ENCODE peak calls at places on chromosomes 13 and 19, in four cellular contexts. U, V, X and Y are unnamed samples.

GRCh38 chr13:21673592-21674270 is 2.9 kb downstream of the FGF9 start:
- DNase-seq in V (no peak), X (peak), U (peak), Y (peak)

GRCh38 chr19:58334691-58335249 is 8.0 kb downstream of the ZSCAN22 start:
- DNase-seq in U (no peak), V (no peak), X (no peak), Y (no peak)

GRCh38 chr19:4343056-4343844 is at the start of gene MPND:
- DNase-seq in X (peak), U (peak), V (peak), Y (peak)

GRCh38 chr13:52128714-52129700 is at the start of gene NEK5:
- DNase-seq in V (peak), U (peak), X (peak), Y (peak)

GRCh38 chr13:40024578-40024952 is 369.1 kb downstream of the COG6 start:
- DNase-seq in U (no peak), V (no peak), X (no peak), Y (no peak)

GRCh38 chr13:63625869-63626268 is 2210.2 kb upstream of the PCDH20 start:
- DNase-seq in V (no peak), X (no peak), U (no peak), Y (no peak)

GRCh38 chr19:18626906-18627305 is 9.9 kb upstream of the KLHL26 start:
- DNase-seq in U (no peak), V (no peak), X (no peak), Y (no peak)

GRCh38 chr19:940591-941291 is 14.9 kb downstream of the ARID3A start:
- DNase-seq in X (peak), V (peak), U (peak), Y (peak)

GRCh38 chr13:97574926-97575325 is 141.0 kb downstream of the RAP2A start:
- DNase-seq in X (no peak), V (no peak), U (peak), Y (peak)

GRCh38 chr19:45528149-45528743 is 21.0 kb downstream of the VASP start:
- DNase-seq in V (no peak), X (no peak), U (no peak), Y (no peak)

GRCh38 chr19:32997716-32998355 is 25.8 kb downstream of the FAAP24 start:
- DNase-seq in X (no peak), U (no peak), V (no peak), Y (no peak)

GRCh38 chr19:44557933-44558332 is 28.5 kb upstream of the CEACAM20 start:
- DNase-seq in V (no peak), X (no peak), U (no peak), Y (no peak)

GRCh38 chr13:110200276-110200675 is 106.7 kb downstream of the COL4A1 start:
- DNase-seq in X (no peak), U (no peak), V (no peak), Y (no peak)

GRCh38 chr13:98239156-98240076 is 62.3 kb upstream of the RNF113B start:
- DNase-seq in X (no peak), U (no peak), V (no peak), Y (peak)

GRCh38 chr13:111437856-111438547 is 117.6 kb downstream of the TEX29 start:
- DNase-seq in U (no peak), V (no peak), X (no peak), Y (no peak)

GRCh38 chr19:18856385-18857126 is 24.8 kb downstream of the UPF1 start:
- DNase-seq in X (no peak), V (no peak), U (no peak), Y (no peak)

GRCh38 chr19:49436381-49437017 is 4.8 kb downstream of the SLC17A7 start:
- DNase-seq in V (no peak), X (no peak), U (no peak), Y (no peak)

GRCh38 chr13:110424596-110425443 is 117.7 kb downstream of the COL4A2 start:
- DNase-seq in U (no peak), X (no peak), V (no peak), Y (no peak)

GRCh38 chr13:40464349-40464748 is 202.1 kb downstream of the FOXO1 start:
- DNase-seq in U (no peak), V (peak), X (no peak), Y (peak)

GRCh38 chr19:23312515-23312914 is 62.3 kb upstream of the ZNF724 start:
- DNase-seq in V (no peak), X (no peak), U (no peak), Y (no peak)

GRCh38 chr13:101522607-101523006 is 70.1 kb downstream of the ITGBL1 start:
- DNase-seq in U (no peak), V (no peak), X (no peak), Y (no peak)